ENCODE peak calls at places on chromosomes 12 and 14, in nine cellular contexts. Q is keratinocyte, V is heart right ventricle, T is MM.1S, D is cardiac muscle cell, M is transverse colon, B is H9, L is right lobe of liver, R is neuronal stem cell. W is an unnamed sample. For H3K27me3, the result is how much of the 10 kb centered on the place peaks cover.

GRCh38 chr12:57772429-57773322 is at the start of gene EEF1AKMT3:
- DNase-seq in Q (no peak), V (peak), D (peak), B (no peak), L (peak), M (peak), T (peak), R (no peak), W (peak)

GRCh38 chr12:100383586-100384548 is 27.0 kb downstream of the SLC17A8 start:
- DNase-seq in B (no peak), D (no peak), M (no peak), V (no peak), R (no peak), L (no peak), Q (no peak), T (no peak), W (no peak)

GRCh38 chr14:106538193-106538592 is 1011.8 kb downstream of the TMEM121 start:
- DNase-seq in M (no peak), D (no peak), R (no peak), T (no peak), B (no peak), L (no peak), V (no peak), Q (no peak), W (no peak)

GRCh38 chr14:20855652-20856291 is 35.4 kb upstream of the RNASE3 start:
- DNase-seq in B (peak), M (peak), L (peak), T (peak), R (peak), D (peak), Q (no peak), V (no peak), W (peak)

GRCh38 chr12:94898388-94898787 is 105.1 kb downstream of the NDUFA12 start:
- DNase-seq in L (no peak), B (peak), Q (no peak), R (no peak), V (no peak), D (no peak), T (no peak), M (no peak), W (no peak)

GRCh38 chr12:117966511-117966910 is 2.3 kb downstream of the KSR2 start:
- DNase-seq in M (no peak), D (no peak), T (no peak), R (no peak), V (no peak), B (no peak), L (no peak), Q (no peak), W (no peak)

GRCh38 chr12:115294443-115295133 is 610.6 kb upstream of the TBX3 start:
- DNase-seq in M (no peak), V (no peak), B (no peak), L (no peak), Q (no peak), T (no peak), D (peak), R (no peak), W (no peak)

GRCh38 chr12:69688021-69688420 is 11.1 kb downstream of the BEST3 start:
- DNase-seq in M (no peak), D (peak), Q (peak), R (no peak), B (no peak), V (no peak), L (no peak), T (no peak), W (no peak)

GRCh38 chr14:100307215-100308111 is 1.2 kb upstream of the SLC25A29 start:
- DNase-seq in Q (no peak), R (no peak), L (no peak), D (peak), B (no peak), M (peak), T (no peak), V (peak), W (peak)

GRCh38 chr12:124428136-124428791 is 133.4 kb downstream of the RFLNA start:
- DNase-seq in L (no peak), T (no peak), B (no peak), M (peak), V (peak), D (no peak), Q (no peak), R (no peak), W (peak)

GRCh38 chr14:76688373-76688671 is 72.9 kb upstream of the VASH1 start:
- DNase-seq in B (no peak), L (no peak), Q (no peak), M (no peak), T (no peak), D (no peak), V (no peak), R (no peak), W (no peak)

GRCh38 chr12:124862768-124863408 is 776 bp downstream of the SCARB1 start:
- DNase-seq in Q (no peak), B (no peak), D (peak), R (no peak), V (no peak), M (peak), L (peak), T (peak), W (peak)

GRCh38 chr12:48865141-48865440 is 579 bp downstream of the RND1 start:
- DNase-seq in V (no peak), R (no peak), D (no peak), M (no peak), T (peak), Q (no peak), L (no peak), B (peak), W (no peak)

GRCh38 chr12:3300833-3301401 is 190.1 kb upstream of the PRMT8 start:
- DNase-seq in V (no peak), R (no peak), B (no peak), L (no peak), Q (no peak), M (no peak), T (no peak), D (no peak), W (no peak)

GRCh38 chr14:25094171-25094907 is 44.4 kb upstream of the STXBP6 start:
- DNase-seq in R (no peak), T (no peak), M (no peak), B (no peak), D (no peak), L (no peak), Q (no peak), V (no peak), W (no peak)

GRCh38 chr12:9933966-9934365 is 1.8 kb upstream of the CLEC2A start:
- DNase-seq in L (no peak), V (no peak), R (no peak), Q (no peak), D (no peak), B (no peak), M (no peak), T (no peak), W (no peak)

GRCh38 chr12:117180790-117181467 is 9.3 kb downstream of the FBXO21 start:
- DNase-seq in D (no peak), T (no peak), Q (no peak), V (no peak), M (no peak), R (no peak), B (no peak), L (no peak), W (no peak)

GRCh38 chr12:67691220-67691619 is 42.7 kb downstream of the DYRK2 start:
- DNase-seq in V (no peak), D (no peak), L (no peak), Q (no peak), T (no peak), B (no peak), M (no peak), R (no peak), W (no peak)

GRCh38 chr12:109762071-109762672 is 48.5 kb downstream of the FAM222A start:
- DNase-seq in T (no peak), D (no peak), R (no peak), M (no peak), V (no peak), Q (no peak), B (peak), L (peak), W (no peak)

GRCh38 chr14:61125314-61126082 is 144.5 kb downstream of the SLC38A6 start:
- DNase-seq in D (no peak), B (no peak), L (no peak), T (no peak), M (no peak), V (no peak), Q (no peak), R (no peak), W (peak)

GRCh38 chr12:106416273-106416672 is 58.7 kb downstream of the POLR3B start:
- DNase-seq in Q (no peak), L (no peak), B (no peak), V (no peak), R (peak), M (no peak), T (no peak), D (no peak), W (no peak)

GRCh38 chr12:25743679-25744078 is 190.6 kb upstream of the LMNTD1 start:
- DNase-seq in V (no peak), B (no peak), T (no peak), M (no peak), R (no peak), D (no peak), Q (no peak), L (no peak), W (no peak)

GRCh38 chr14:22622220-22622619 is 21.9 kb downstream of the OR6J1 start:
- DNase-seq in T (no peak), M (no peak), Q (no peak), V (no peak), R (no peak), L (no peak), B (no peak), D (no peak), W (no peak)

GRCh38 chr12:114611145-114612018 is 72.6 kb downstream of the TBX3 start:
- DNase-seq in R (no peak), V (no peak), M (peak), Q (no peak), B (no peak), D (no peak), T (no peak), L (peak), W (no peak)

GRCh38 chr14:81418057-81418790 is 18.1 kb upstream of the STON2 start:
- DNase-seq in L (no peak), T (no peak), R (no peak), Q (no peak), B (no peak), M (no peak), D (no peak), V (no peak), W (peak)

GRCh38 chr12:104793968-104794367 is 164.1 kb downstream of the SLC41A2 start:
- DNase-seq in L (no peak), V (no peak), M (no peak), R (no peak), B (no peak), T (no peak), D (no peak), Q (no peak), W (no peak)

GRCh38 chr14:33377596-33378390 is 439.1 kb downstream of the NPAS3 start:
- DNase-seq in M (no peak), D (no peak), Q (no peak), T (no peak), B (no peak), L (no peak), V (no peak), R (no peak), W (no peak)

GRCh38 chr14:104427126-104427851 is 152.3 kb upstream of the C14orf180 start:
- DNase-seq in Q (no peak), T (no peak), V (no peak), B (no peak), M (no peak), R (no peak), L (no peak), D (no peak), W (no peak)

GRCh38 chr12:65949986-65950385 is 125.7 kb downstream of the HMGA2 start:
- DNase-seq in Q (no peak), R (no peak), T (no peak), B (no peak), M (no peak), V (no peak), L (no peak), D (no peak), W (no peak)

GRCh38 chr12:90959538-90960139 is 4.7 kb upstream of the CCER1 start:
- DNase-seq in T (peak), V (no peak), Q (no peak), D (peak), B (no peak), R (peak), L (no peak), M (no peak), W (peak)

GRCh38 chr14:100246809-100247428 is 8.0 kb downstream of the YY1 start:
- DNase-seq in D (peak), T (no peak), B (peak), V (no peak), M (no peak), Q (no peak), L (no peak), R (peak), W (peak)

GRCh38 chr12:77388611-77389265 is 323.4 kb upstream of the E2F7 start:
- DNase-seq in Q (no peak), D (no peak), V (no peak), L (no peak), M (no peak), B (no peak), R (no peak), T (no peak), W (no peak)

GRCh38 chr14:71692496-71692895 is 239.7 kb upstream of the RGS6 start:
- DNase-seq in B (no peak), D (no peak), Q (no peak), V (no peak), L (no peak), M (no peak), R (no peak), T (no peak), W (no peak)

GRCh38 chr14:28767239-28767850 is 758 bp downstream of the FOXG1 start:
- DNase-seq in T (no peak), V (no peak), Q (no peak), L (no peak), B (no peak), D (no peak), R (no peak), M (no peak), W (peak)

GRCh38 chr14:28763914-28764848 is 2.4 kb upstream of the FOXG1 start:
- DNase-seq in R (no peak), M (no peak), B (peak), L (no peak), Q (no peak), T (no peak), V (no peak), D (no peak), W (no peak)

GRCh38 chr14:28766505-28767238 is at the start of gene FOXG1:
- DNase-seq in L (no peak), Q (no peak), M (no peak), D (peak), T (no peak), R (peak), B (peak), V (no peak), W (no peak)

GRCh38 chr14:28765169-28765906 is 1.2 kb upstream of the FOXG1 start:
- DNase-seq in R (no peak), M (no peak), L (no peak), D (no peak), B (no peak), Q (no peak), T (no peak), V (no peak), W (no peak)

DNA sequence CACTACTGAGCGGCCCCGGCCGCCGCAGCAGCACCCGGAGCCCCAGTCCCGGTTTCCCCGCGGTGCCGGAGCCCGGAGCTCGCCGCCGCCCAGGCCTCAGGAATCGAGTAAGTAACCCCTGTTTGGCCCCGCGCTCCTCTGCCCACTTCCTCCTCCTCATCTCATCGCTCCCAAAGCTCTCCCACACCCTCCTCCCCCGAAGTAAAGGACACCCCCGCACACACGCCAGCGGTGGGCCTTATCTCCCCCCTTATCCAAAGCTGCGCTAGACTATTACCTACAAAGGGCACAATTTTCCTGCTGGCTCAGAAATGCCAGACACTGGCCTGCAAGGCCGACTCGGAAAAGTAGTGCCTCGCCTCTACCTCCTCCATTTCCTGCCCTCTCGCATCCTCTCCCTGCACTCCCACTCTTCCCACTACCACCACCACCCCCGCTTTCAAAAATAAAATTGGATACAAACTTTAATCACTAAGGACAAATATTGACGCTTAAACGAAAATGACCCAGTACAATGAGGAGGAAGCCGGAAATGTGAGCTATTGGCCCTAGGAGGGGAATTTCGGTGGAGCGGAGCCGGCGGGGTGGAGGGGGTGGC is 581 bp upstream of the FOXG1 start:
- DNase-seq in L (no peak), D (peak), R (no peak), Q (no peak), M (no peak), B (peak), T (no peak), V (no peak), W (no peak)
- H3K27me3 ChIP-seq in L (half or more), D (half or more), R (under half), Q (half or more), M (half or more), B (half or more), T (under half), V (half or more), W (under half)

GRCh38 chr14:68972507-68973272 is 6.4 kb downstream of the ACTN1 start:
- DNase-seq in L (no peak), D (no peak), M (no peak), Q (no peak), R (no peak), T (no peak), B (no peak), V (no peak), W (no peak)
- H3K27ac ChIP-seq in L (no peak), D (no peak), M (peak), Q (no peak), R (no peak), T (no peak), B (no peak), V (no peak), W (no peak)

GRCh38 chr14:26703967-26704366 is 106.1 kb upstream of the NOVA1 start:
- DNase-seq in R (no peak), M (no peak), V (no peak), Q (no peak), T (no peak), B (no peak), L (no peak), D (no peak), W (no peak)
- H3K27me3 ChIP-seq in R (under half), M (under half), V (under half), Q (under half), T (under half), B (under half), L (under half), D (under half), W (under half)

DNA sequence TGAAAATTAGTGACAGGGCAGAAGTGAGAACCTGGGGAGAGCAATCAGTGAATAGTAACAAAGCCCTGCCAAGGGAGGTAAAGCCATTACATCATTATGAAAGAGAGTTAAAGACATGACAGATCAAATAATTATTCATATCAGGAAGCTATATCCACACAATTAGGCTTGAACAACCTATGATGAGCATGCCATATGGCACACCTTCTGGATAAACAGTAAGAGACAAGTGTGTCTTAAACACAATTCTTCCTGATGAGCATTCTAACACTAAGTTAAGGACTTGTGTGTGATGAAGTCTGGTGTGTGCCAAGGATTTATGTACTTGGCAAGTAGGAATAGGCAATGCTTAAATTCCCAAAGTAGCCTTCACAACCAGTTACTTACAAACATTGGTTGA is 76.1 kb downstream of the GALNT4 start:
- DNase-seq in Q (no peak), T (no peak), M (no peak), V (no peak), L (no peak), B (no peak), D (no peak), R (no peak), W (no peak)
- H3K27ac ChIP-seq in Q (no peak), T (no peak), M (no peak), V (no peak), L (no peak), B (no peak), D (no peak), R (no peak), W (no peak)

DNA sequence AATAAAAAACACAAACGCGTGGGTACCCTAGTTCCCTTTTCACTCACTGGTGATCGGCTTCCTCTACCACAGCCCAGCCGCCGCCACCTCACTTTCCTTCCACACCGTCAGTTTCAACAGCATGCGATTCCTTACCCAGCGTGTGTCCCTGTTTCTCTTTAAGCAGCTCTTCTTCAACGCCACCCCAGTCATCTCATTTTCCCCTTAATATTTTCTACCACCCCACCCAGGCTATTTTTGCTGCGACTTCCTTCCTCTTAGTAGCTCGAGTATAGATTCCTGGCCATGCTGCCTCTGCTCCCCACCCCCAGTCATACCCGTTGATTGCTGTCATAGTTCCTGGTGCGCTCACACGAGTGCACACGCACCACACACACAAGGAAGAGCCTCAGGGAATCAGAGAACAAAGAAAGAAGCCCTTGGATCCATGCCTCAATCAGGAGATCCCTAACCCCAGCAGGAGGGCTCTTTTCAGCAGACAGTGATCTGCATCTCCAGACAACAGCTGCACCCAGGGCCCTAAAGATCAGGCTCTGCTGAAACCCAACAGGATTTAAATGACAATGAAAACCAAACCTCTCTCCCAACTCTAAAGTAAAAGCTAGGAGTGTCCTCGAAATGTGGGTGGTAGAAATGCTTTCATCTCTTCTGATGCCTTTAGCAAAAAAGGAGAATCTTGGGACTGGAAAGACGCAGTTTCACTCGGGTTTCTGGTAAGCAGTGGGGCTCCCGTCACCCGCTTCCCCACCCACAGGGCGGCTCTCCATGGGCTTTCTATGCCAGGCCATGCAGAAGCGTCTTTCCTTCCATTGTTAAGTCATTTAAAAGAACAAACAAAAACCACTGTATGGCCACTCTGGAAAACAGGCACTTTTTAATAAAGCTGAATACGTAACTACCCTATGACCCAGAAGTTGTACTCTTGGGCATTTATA is 23.8 kb downstream of the VPS37B start:
- DNase-seq in R (no peak), M (peak), V (no peak), L (no peak), B (peak), T (peak), D (no peak), Q (no peak), W (peak)
- H3K27me3 ChIP-seq in R (under half), M (under half), V (under half), L (under half), B (half or more), T (under half), D (under half), Q (under half), W (under half)

DNA sequence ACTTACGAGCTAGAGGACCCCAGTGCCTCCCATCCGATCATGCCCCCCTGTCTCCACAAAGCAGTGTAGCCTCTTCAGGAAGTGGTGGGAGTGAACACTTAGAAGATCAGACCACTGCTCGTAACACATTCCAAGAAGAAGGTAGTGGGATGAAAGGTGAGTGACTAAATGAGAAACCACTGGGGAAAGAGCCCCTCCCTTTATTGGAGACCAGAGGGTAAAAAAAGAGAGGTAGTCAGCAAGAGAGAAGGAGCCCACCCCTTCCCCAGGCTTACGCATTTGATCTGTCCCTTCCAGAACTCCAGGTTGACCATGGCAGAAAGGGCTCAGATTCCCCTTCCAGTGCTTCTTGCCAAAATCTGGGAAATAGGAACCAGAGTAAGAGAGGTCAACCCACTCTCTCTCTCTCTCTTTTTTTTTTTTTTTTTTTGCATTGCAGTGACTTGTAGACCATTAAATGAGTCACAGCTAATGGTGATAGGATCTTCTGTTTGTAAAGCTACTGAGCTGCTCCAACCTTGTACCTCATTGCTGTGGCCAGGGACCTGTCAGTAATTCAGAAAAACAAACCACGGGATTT is 165.4 kb downstream of the GCH1 start:
- DNase-seq in L (no peak), V (no peak), M (no peak), R (no peak), Q (peak), T (no peak), B (no peak), D (no peak), W (no peak)
- H3K27ac ChIP-seq in L (no peak), V (no peak), M (no peak), R (no peak), Q (no peak), T (no peak), B (no peak), D (peak), W (no peak)

GRCh38 chr12:113439301-113439597 is 17.1 kb downstream of the SDSL start:
- DNase-seq in D (no peak), L (no peak), T (no peak), V (no peak), M (no peak), R (no peak), B (no peak), Q (no peak), W (no peak)
- H3K27me3 ChIP-seq in D (under half), L (under half), T (under half), V (under half), M (under half), R (under half), B (under half), Q (under half), W (under half)